ENCODE peak calls at places on chromosomes 5 and 9, in six cellular contexts. One of them, this sample, is unnamed.

GRCh38 chr9:3059781-3060468 is 216.0 kb upstream of the PUM3 start:
- DNase-seq in left ventricle myocardium superior: no peak
- DNase-seq in MCF 10A: no peak
- DNase-seq in GM12892: no peak
- DNase-seq in T follicular helper cell: no peak
- DNase-seq in T-helper 9 cell: no peak
- DNase-seq in this sample: peak

GRCh38 chr9:114072181-114073140 is 5.6 kb downstream of the AMBP start:
- DNase-seq in left ventricle myocardium superior: peak
- DNase-seq in MCF 10A: peak
- DNase-seq in GM12892: no peak
- DNase-seq in T follicular helper cell: no peak
- DNase-seq in T-helper 9 cell: no peak
- DNase-seq in this sample: no peak

GRCh38 chr5:172983542-172984243 is at the start of gene ATP6V0E1:
- DNase-seq in left ventricle myocardium superior: peak
- DNase-seq in MCF 10A: peak
- DNase-seq in GM12892: peak
- DNase-seq in T follicular helper cell: peak
- DNase-seq in T-helper 9 cell: peak
- DNase-seq in this sample: peak

GRCh38 chr5:176680226-176680563 is 32.9 kb downstream of the TSPAN17 start:
- DNase-seq in left ventricle myocardium superior: no peak
- DNase-seq in MCF 10A: no peak
- DNase-seq in GM12892: no peak
- DNase-seq in T follicular helper cell: no peak
- DNase-seq in T-helper 9 cell: no peak
- DNase-seq in this sample: no peak

GRCh38 chr9:114371986-114372917 is 15.5 kb downstream of the AKNA start:
- DNase-seq in left ventricle myocardium superior: no peak
- DNase-seq in MCF 10A: peak
- DNase-seq in GM12892: no peak
- DNase-seq in T follicular helper cell: peak
- DNase-seq in T-helper 9 cell: no peak
- DNase-seq in this sample: no peak

GRCh38 chr9:93130861-93131481 is 3.1 kb downstream of the NINJ1 start:
- DNase-seq in left ventricle myocardium superior: peak
- DNase-seq in MCF 10A: no peak
- DNase-seq in GM12892: no peak
- DNase-seq in T follicular helper cell: no peak
- DNase-seq in T-helper 9 cell: no peak
- DNase-seq in this sample: no peak

GRCh38 chr5:73325546-73325945 is 123.0 kb downstream of the FOXD1 start:
- DNase-seq in left ventricle myocardium superior: no peak
- DNase-seq in MCF 10A: no peak
- DNase-seq in GM12892: no peak
- DNase-seq in T follicular helper cell: no peak
- DNase-seq in T-helper 9 cell: no peak
- DNase-seq in this sample: no peak

GRCh38 chr9:1050125-1050895 is at the start of gene DMRT2:
- DNase-seq in left ventricle myocardium superior: peak
- DNase-seq in MCF 10A: peak
- DNase-seq in GM12892: no peak
- DNase-seq in T follicular helper cell: no peak
- DNase-seq in T-helper 9 cell: no peak
- DNase-seq in this sample: peak

GRCh38 chr9:30796806-30797205 is 1587.6 kb upstream of the ACO1 start:
- DNase-seq in left ventricle myocardium superior: no peak
- DNase-seq in MCF 10A: peak
- DNase-seq in GM12892: no peak
- DNase-seq in T follicular helper cell: no peak
- DNase-seq in T-helper 9 cell: no peak
- DNase-seq in this sample: no peak

GRCh38 chr9:129227843-129228189 is 49.8 kb upstream of the IER5L start:
- DNase-seq in left ventricle myocardium superior: no peak
- DNase-seq in MCF 10A: no peak
- DNase-seq in GM12892: no peak
- DNase-seq in T follicular helper cell: no peak
- DNase-seq in T-helper 9 cell: no peak
- DNase-seq in this sample: no peak

GRCh38 chr5:13745508-13745907 is 199.0 kb downstream of the DNAH5 start:
- DNase-seq in left ventricle myocardium superior: no peak
- DNase-seq in MCF 10A: peak
- DNase-seq in GM12892: no peak
- DNase-seq in T follicular helper cell: no peak
- DNase-seq in T-helper 9 cell: no peak
- DNase-seq in this sample: no peak

GRCh38 chr9:108535526-108535925 is 320.3 kb downstream of the ACTL7B start:
- DNase-seq in left ventricle myocardium superior: no peak
- DNase-seq in MCF 10A: peak
- DNase-seq in GM12892: no peak
- DNase-seq in T follicular helper cell: no peak
- DNase-seq in T-helper 9 cell: no peak
- DNase-seq in this sample: no peak

GRCh38 chr5:154972476-154973080 is 31.7 kb downstream of the MRPL22 start:
- DNase-seq in left ventricle myocardium superior: peak
- DNase-seq in MCF 10A: peak
- DNase-seq in GM12892: no peak
- DNase-seq in T follicular helper cell: no peak
- DNase-seq in T-helper 9 cell: no peak
- DNase-seq in this sample: peak

GRCh38 chr5:153445875-153446567 is 44.4 kb upstream of the GRIA1 start:
- DNase-seq in left ventricle myocardium superior: no peak
- DNase-seq in MCF 10A: peak
- DNase-seq in GM12892: no peak
- DNase-seq in T follicular helper cell: no peak
- DNase-seq in T-helper 9 cell: no peak
- DNase-seq in this sample: peak

GRCh38 chr9:114898741-114899140 is 31.6 kb downstream of the TNFSF8 start:
- DNase-seq in left ventricle myocardium superior: peak
- DNase-seq in MCF 10A: no peak
- DNase-seq in GM12892: peak
- DNase-seq in T follicular helper cell: peak
- DNase-seq in T-helper 9 cell: peak
- DNase-seq in this sample: no peak

GRCh38 chr9:34590376-34591090 is 1.0 kb upstream of the CNTFR start:
- DNase-seq in left ventricle myocardium superior: peak
- DNase-seq in MCF 10A: no peak
- DNase-seq in GM12892: no peak
- DNase-seq in T follicular helper cell: no peak
- DNase-seq in T-helper 9 cell: no peak
- DNase-seq in this sample: no peak

GRCh38 chr5:66239034-66239433 is 94.9 kb downstream of the SREK1 start:
- DNase-seq in left ventricle myocardium superior: no peak
- DNase-seq in MCF 10A: peak
- DNase-seq in GM12892: no peak
- DNase-seq in T follicular helper cell: no peak
- DNase-seq in T-helper 9 cell: no peak
- DNase-seq in this sample: no peak

GRCh38 chr5:150235548-150235895 is 45.7 kb downstream of the SLC6A7 start:
- DNase-seq in left ventricle myocardium superior: no peak
- DNase-seq in MCF 10A: no peak
- DNase-seq in GM12892: no peak
- DNase-seq in T follicular helper cell: no peak
- DNase-seq in T-helper 9 cell: no peak
- DNase-seq in this sample: no peak

GRCh38 chr5:122967625-122968024 is 68.9 kb downstream of the PPIC start:
- DNase-seq in left ventricle myocardium superior: no peak
- DNase-seq in MCF 10A: no peak
- DNase-seq in GM12892: no peak
- DNase-seq in T follicular helper cell: no peak
- DNase-seq in T-helper 9 cell: no peak
- DNase-seq in this sample: no peak

GRCh38 chr5:10836991-10837390 is 76.0 kb upstream of the DAP start:
- DNase-seq in left ventricle myocardium superior: no peak
- DNase-seq in MCF 10A: no peak
- DNase-seq in GM12892: no peak
- DNase-seq in T follicular helper cell: no peak
- DNase-seq in T-helper 9 cell: no peak
- DNase-seq in this sample: no peak

GRCh38 chr5:173855162-173855994 is 32.8 kb upstream of the CPEB4 start:
- DNase-seq in left ventricle myocardium superior: no peak
- DNase-seq in MCF 10A: no peak
- DNase-seq in GM12892: no peak
- DNase-seq in T follicular helper cell: no peak
- DNase-seq in T-helper 9 cell: no peak
- DNase-seq in this sample: no peak

GRCh38 chr9:757246-757881 is 84.1 kb upstream of the DMRT1 start:
- DNase-seq in left ventricle myocardium superior: no peak
- DNase-seq in MCF 10A: peak
- DNase-seq in GM12892: no peak
- DNase-seq in T follicular helper cell: no peak
- DNase-seq in T-helper 9 cell: no peak
- DNase-seq in this sample: no peak

GRCh38 chr9:32854271-32854670 is 70.9 kb downstream of the TMEM215 start:
- DNase-seq in left ventricle myocardium superior: no peak
- DNase-seq in MCF 10A: no peak
- DNase-seq in GM12892: no peak
- DNase-seq in T follicular helper cell: no peak
- DNase-seq in T-helper 9 cell: no peak
- DNase-seq in this sample: no peak

GRCh38 chr9:73204910-73205309 is 53.2 kb downstream of the ANXA1 start:
- DNase-seq in left ventricle myocardium superior: no peak
- DNase-seq in MCF 10A: no peak
- DNase-seq in GM12892: no peak
- DNase-seq in T follicular helper cell: no peak
- DNase-seq in T-helper 9 cell: no peak
- DNase-seq in this sample: no peak

GRCh38 chr5:33059081-33059480 is 348.0 kb downstream of the NPR3 start:
- DNase-seq in left ventricle myocardium superior: no peak
- DNase-seq in MCF 10A: no peak
- DNase-seq in GM12892: no peak
- DNase-seq in T follicular helper cell: no peak
- DNase-seq in T-helper 9 cell: no peak
- DNase-seq in this sample: no peak

GRCh38 chr5:111347021-111347420 is 122.8 kb downstream of the CAMK4 start:
- DNase-seq in left ventricle myocardium superior: no peak
- DNase-seq in MCF 10A: no peak
- DNase-seq in GM12892: no peak
- DNase-seq in T follicular helper cell: no peak
- DNase-seq in T-helper 9 cell: no peak
- DNase-seq in this sample: no peak

GRCh38 chr5:140311011-140311467 is 8.1 kb upstream of the PFDN1 start:
- DNase-seq in left ventricle myocardium superior: no peak
- DNase-seq in MCF 10A: peak
- DNase-seq in GM12892: no peak
- DNase-seq in T follicular helper cell: no peak
- DNase-seq in T-helper 9 cell: no peak
- DNase-seq in this sample: peak

This sample was measured in retinal pigment epithelial cell.